ENCODE peak calls at places on chromosomes 3 and 15, in five cellular contexts. M is GM20000, Y is posterior vena cava, P is SW480, S is left cardiac atrium. I is an unnamed sample.

GRCh38 chr3:63067999-63068645 is 192.9 kb upstream of the CADPS start:
- DNase-seq in M (peak), Y (no peak), P (peak), S (no peak), I (no peak)

GRCh38 chr3:124860599-124860998 is 26.6 kb downstream of the ITGB5 start:
- DNase-seq in M (no peak), Y (peak), P (peak), S (peak), I (peak)

GRCh38 chr3:45548724-45549123 is 45.8 kb upstream of the LIMD1 start:
- DNase-seq in M (no peak), Y (no peak), P (no peak), S (no peak), I (no peak)

GRCh38 chr3:16884084-16884747 is 539 bp upstream of the PLCL2 start:
- DNase-seq in M (peak), Y (peak), P (no peak), S (peak), I (peak)

GRCh38 chr3:32310918-32311839 is 72.7 kb downstream of the CMTM8 start:
- DNase-seq in M (no peak), Y (no peak), P (no peak), S (no peak), I (no peak)

GRCh38 chr3:36957862-36958686 is 13.2 kb upstream of the TRANK1 start:
- DNase-seq in M (no peak), Y (no peak), P (peak), S (no peak), I (no peak)

GRCh38 chr3:184636774-184637316 is 75.0 kb downstream of the MAGEF1 start:
- DNase-seq in M (no peak), Y (no peak), P (peak), S (no peak), I (no peak)

GRCh38 chr3:100024520-100025303 is 89.6 kb downstream of the FILIP1L start:
- DNase-seq in M (no peak), Y (no peak), P (no peak), S (no peak), I (no peak)

GRCh38 chr15:39743611-39744010 is 39.0 kb downstream of the FSIP1 start:
- DNase-seq in M (no peak), Y (no peak), P (no peak), S (no peak), I (no peak)

GRCh38 chr15:25244731-25245585 is 193.9 kb downstream of the UBE3A start:
- DNase-seq in M (no peak), Y (peak), P (no peak), S (peak), I (peak)

GRCh38 chr15:48967336-48967735 is 3.6 kb upstream of the SHC4 start:
- DNase-seq in M (no peak), Y (no peak), P (no peak), S (no peak), I (no peak)

I was measured in ureter.